ENCODE peak calls at places on chromosomes 1 and 21, in five cellular contexts. H is HCT116, I is HepG2, B is H1, V is K562. S is an unnamed sample.

GRCh38 chr1:55888685-55889317 is 673.6 kb upstream of the USP24 start:
- DNase-seq in V (no peak), I (no peak), B (no peak), H (no peak), S (no peak)

GRCh38 chr1:199545780-199546179 is 481.7 kb upstream of the NR5A2 start:
- DNase-seq in B (no peak), V (peak), H (peak), I (no peak), S (no peak)

GRCh38 chr21:30408782-30409494 is 13.1 kb downstream of the KRTAP13-1 start:
- DNase-seq in I (peak), B (peak), H (peak), V (peak), S (no peak)

GRCh38 chr1:110153407-110153950 is 3.2 kb downstream of the SLC6A17 start:
- DNase-seq in I (no peak), B (no peak), H (no peak), V (no peak), S (no peak)

GRCh38 chr1:2477309-2477708 is 1.2 kb downstream of the PLCH2 start:
- DNase-seq in I (no peak), V (no peak), B (no peak), H (no peak), S (no peak)

GRCh38 chr1:116448785-116449385 is 75.8 kb downstream of the ATP1A1 start:
- DNase-seq in I (peak), B (no peak), V (no peak), H (no peak), S (no peak)

GRCh38 chr1:165512817-165513216 is 31.0 kb upstream of the LRRC52 start:
- DNase-seq in I (no peak), B (no peak), V (no peak), H (no peak), S (no peak)

GRCh38 chr1:28127617-28128257 is 39.3 kb upstream of the EYA3 start:
- DNase-seq in I (no peak), H (no peak), V (no peak), B (no peak), S (peak)

GRCh38 chr1:32071758-32072621 is 749 bp upstream of the TMEM39B start:
- DNase-seq in V (no peak), B (no peak), H (no peak), I (peak), S (no peak)

GRCh38 chr1:77014396-77014795 is 147.1 kb downstream of the ST6GALNAC5 start:
- DNase-seq in V (no peak), I (no peak), H (no peak), B (no peak), S (no peak)

GRCh38 chr1:154493276-154493675 is 8.7 kb upstream of the TDRD10 start:
- DNase-seq in B (no peak), V (peak), I (no peak), H (no peak), S (no peak)

GRCh38 chr1:162397039-162397448 is 14.9 kb downstream of the SH2D1B start:
- DNase-seq in H (no peak), I (no peak), V (peak), B (no peak), S (no peak)

GRCh38 chr21:34986561-34987533 is 62.3 kb downstream of the RUNX1 start:
- DNase-seq in V (no peak), I (peak), B (peak), H (peak), S (peak)

GRCh38 chr1:32759521-32759980 is 57.0 kb upstream of the SYNC start:
- DNase-seq in I (peak), V (no peak), H (no peak), B (no peak), S (no peak)

GRCh38 chr1:229857585-229857984 is 209.5 kb upstream of the GALNT2 start:
- DNase-seq in I (no peak), H (no peak), B (no peak), V (no peak), S (no peak)

GRCh38 chr1:39270368-39270767 is 65.9 kb downstream of the MACF1 start:
- DNase-seq in H (no peak), V (no peak), I (no peak), B (no peak), S (no peak)

GRCh38 chr1:15994590-15995351 is 9.3 kb upstream of the SRARP start:
- DNase-seq in I (peak), B (no peak), V (peak), H (peak), S (no peak)

GRCh38 chr1:93620841-93621210 is 60.8 kb downstream of the BCAR3 start:
- DNase-seq in V (peak), B (no peak), H (no peak), I (no peak), S (no peak)

DNA sequence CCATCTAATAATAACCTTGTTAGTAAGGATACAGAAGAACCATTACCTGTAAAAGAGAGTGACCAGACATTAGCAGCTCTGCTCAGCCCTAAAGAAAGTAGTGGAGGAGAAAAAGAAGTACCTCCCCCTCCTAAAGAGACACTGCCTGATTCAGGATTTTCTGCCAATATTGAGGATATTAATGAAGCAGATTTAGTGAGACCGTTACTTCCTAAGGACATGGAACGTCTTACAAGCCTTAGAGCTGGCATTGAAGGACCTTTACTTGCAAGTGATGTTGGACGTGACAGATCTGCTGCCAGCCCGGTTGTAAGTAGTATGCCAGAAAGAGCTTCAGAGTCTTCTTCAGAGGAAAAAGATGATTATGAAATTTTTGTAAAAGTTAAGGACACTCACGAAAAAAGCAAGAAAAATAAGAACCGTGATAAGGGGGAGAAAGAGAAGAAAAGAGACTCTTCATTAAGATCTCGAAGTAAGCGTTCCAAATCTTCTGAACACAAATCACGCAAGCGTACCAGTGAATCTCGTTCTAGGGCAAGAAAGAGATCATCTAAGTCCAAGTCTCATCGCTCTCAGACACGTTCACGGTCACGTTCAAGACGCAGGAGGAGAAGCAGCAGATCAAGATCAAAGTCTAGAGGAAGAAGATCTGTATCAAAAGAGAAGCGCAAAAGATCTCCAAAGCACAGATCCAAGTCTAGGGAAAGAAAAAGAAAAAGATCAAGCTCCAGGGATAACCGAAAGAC is 11.6 kb downstream of the SON start:
- DNase-seq in B (no peak), I (no peak), V (no peak), H (no peak), S (no peak)
- TF ChIP-seq SRF in B (no peak), I (no peak), V (no peak), H (no peak), S (no peak)

DNA sequence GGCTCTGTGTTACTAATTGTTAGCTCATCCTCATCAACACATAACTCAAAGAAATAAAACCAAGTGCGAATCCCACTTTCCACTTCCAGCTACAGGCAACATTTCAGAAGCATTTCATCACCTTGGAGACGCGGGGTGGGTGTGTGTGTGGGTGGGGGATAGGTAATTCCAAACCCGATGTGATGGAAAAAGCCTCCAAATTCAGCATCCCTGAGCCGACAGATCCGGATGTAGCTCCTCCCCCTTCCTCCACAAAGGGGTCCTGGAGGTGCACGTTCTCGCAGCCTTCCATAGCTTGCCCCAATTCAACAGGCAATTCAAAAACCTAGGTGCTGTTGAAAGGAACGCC is 486 bp downstream of the HSPA13 start:
- DNase-seq in H (no peak), B (no peak), V (no peak), I (no peak), S (no peak)
- TF ChIP-seq SRF in H (no peak), B (no peak), V (no peak), I (no peak), S (no peak)

DNA sequence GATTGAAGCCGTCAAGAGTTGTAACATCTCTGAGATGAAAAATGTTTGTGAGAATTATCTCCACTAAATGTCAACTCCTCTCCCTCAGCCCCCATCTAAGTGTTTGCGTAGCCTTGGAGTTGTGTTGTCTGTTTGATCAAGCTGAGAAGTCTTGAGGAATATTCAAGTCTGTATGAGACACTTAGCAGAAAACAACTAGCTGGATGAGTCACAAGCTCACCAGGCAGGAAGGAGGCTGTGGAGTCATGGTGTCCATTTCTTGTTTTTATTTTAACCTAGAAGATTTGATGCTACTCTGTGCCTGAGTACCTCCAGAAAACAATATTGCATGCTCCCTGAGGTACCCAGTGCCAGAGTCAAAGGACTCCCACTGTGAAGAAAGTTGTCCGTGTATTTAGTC is 211.6 kb upstream of the PLXNA2 start:
- DNase-seq in H (no peak), B (no peak), I (no peak), V (no peak), S (no peak)
- TF ChIP-seq SRF in H (no peak), B (no peak), I (no peak), V (no peak), S (no peak)

DNA sequence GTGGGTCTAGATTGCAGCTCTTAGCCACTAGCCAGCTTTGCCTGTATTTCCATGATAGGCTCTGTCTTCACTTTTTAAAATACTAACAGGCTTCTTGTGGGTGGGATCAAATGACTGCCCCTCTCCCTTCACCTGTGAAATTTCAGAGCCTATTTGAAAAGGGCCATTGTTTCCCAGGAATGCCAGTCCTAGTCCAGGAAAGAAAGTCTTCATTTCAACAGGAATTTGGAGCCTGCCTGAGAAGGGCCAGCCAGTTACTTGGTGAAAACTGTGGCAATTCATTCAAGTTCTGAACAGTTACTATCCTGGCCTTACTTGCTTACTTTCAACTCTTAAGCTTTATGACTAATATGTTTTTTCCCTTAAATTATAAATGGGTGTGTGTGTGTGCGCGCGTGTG is 67.6 kb upstream of the RNPC3 start:
- DNase-seq in H (no peak), B (peak), V (no peak), I (no peak), S (no peak)
- TF ChIP-seq SRF in H (no peak), B (no peak), V (no peak), I (no peak), S (no peak)